ENCODE peak calls at places on chromosomes 5 and 9, in four cellular contexts. One of them, this sample, is unnamed.

GRCh38 chr5:122311888-122312669 is at the start of gene SNCAIP:
- DNase-seq in activated T-helper 1 cell treated with anti-CD3 and anti-CD28 coated beads, Interleukin-12 subunit alpha, Interleukin-12 subunit beta, Interleukin-2, Interleukin-4 antibody, amounts not matched to agents 30 ng/mL and 10 ng/mL and 1 ng/mL, durations not matched to agents 14 hours and 24 hours and 36 hours: no peak
- DNase-seq in fibroblast of the conjunctiva: no peak
- DNase-seq in posterior cingulate gyrus: peak; percentile 89
- DNase-seq in this sample: no peak

GRCh38 chr9:107348836-107349235 is 65.8 kb downstream of the RAD23B start:
- DNase-seq in activated T-helper 1 cell treated with anti-CD3 and anti-CD28 coated beads, Interleukin-12 subunit alpha, Interleukin-12 subunit beta, Interleukin-2, Interleukin-4 antibody, amounts not matched to agents 30 ng/mL and 10 ng/mL and 1 ng/mL, durations not matched to agents 14 hours and 24 hours and 36 hours: no peak
- DNase-seq in fibroblast of the conjunctiva: no peak
- DNase-seq in posterior cingulate gyrus: no peak
- DNase-seq in this sample: no peak

GRCh38 chr9:79257671-79258410 is 313.9 kb upstream of the TLE4 start:
- DNase-seq in activated T-helper 1 cell treated with anti-CD3 and anti-CD28 coated beads, Interleukin-12 subunit alpha, Interleukin-12 subunit beta, Interleukin-2, Interleukin-4 antibody, amounts not matched to agents 30 ng/mL and 10 ng/mL and 1 ng/mL, durations not matched to agents 14 hours and 24 hours and 36 hours: no peak
- DNase-seq in fibroblast of the conjunctiva: no peak
- DNase-seq in posterior cingulate gyrus: peak; percentile 88
- DNase-seq in this sample: no peak

GRCh38 chr5:165495829-165496380 is 1990.5 kb downstream of the MAT2B start:
- DNase-seq in activated T-helper 1 cell treated with anti-CD3 and anti-CD28 coated beads, Interleukin-12 subunit alpha, Interleukin-12 subunit beta, Interleukin-2, Interleukin-4 antibody, amounts not matched to agents 30 ng/mL and 10 ng/mL and 1 ng/mL, durations not matched to agents 14 hours and 24 hours and 36 hours: no peak
- DNase-seq in fibroblast of the conjunctiva: no peak
- DNase-seq in posterior cingulate gyrus: no peak
- DNase-seq in this sample: no peak

GRCh38 chr9:93187047-93187446 is 3.1 kb downstream of the WNK2 start:
- DNase-seq in activated T-helper 1 cell treated with anti-CD3 and anti-CD28 coated beads, Interleukin-12 subunit alpha, Interleukin-12 subunit beta, Interleukin-2, Interleukin-4 antibody, amounts not matched to agents 30 ng/mL and 10 ng/mL and 1 ng/mL, durations not matched to agents 14 hours and 24 hours and 36 hours: no peak
- DNase-seq in fibroblast of the conjunctiva: no peak
- DNase-seq in posterior cingulate gyrus: peak; percentile 89
- DNase-seq in this sample: no peak

GRCh38 chr5:170495796-170496195 is 8.0 kb upstream of the KCNIP1 start:
- DNase-seq in activated T-helper 1 cell treated with anti-CD3 and anti-CD28 coated beads, Interleukin-12 subunit alpha, Interleukin-12 subunit beta, Interleukin-2, Interleukin-4 antibody, amounts not matched to agents 30 ng/mL and 10 ng/mL and 1 ng/mL, durations not matched to agents 14 hours and 24 hours and 36 hours: no peak
- DNase-seq in fibroblast of the conjunctiva: no peak
- DNase-seq in posterior cingulate gyrus: no peak
- DNase-seq in this sample: no peak

GRCh38 chr5:110651507-110651906 is 75.0 kb downstream of the TMEM232 start:
- DNase-seq in activated T-helper 1 cell treated with anti-CD3 and anti-CD28 coated beads, Interleukin-12 subunit alpha, Interleukin-12 subunit beta, Interleukin-2, Interleukin-4 antibody, amounts not matched to agents 30 ng/mL and 10 ng/mL and 1 ng/mL, durations not matched to agents 14 hours and 24 hours and 36 hours: no peak
- DNase-seq in fibroblast of the conjunctiva: peak; percentile 4
- DNase-seq in posterior cingulate gyrus: no peak
- DNase-seq in this sample: no peak

GRCh38 chr9:107705521-107705920 is 216.0 kb upstream of the KLF4 start:
- DNase-seq in activated T-helper 1 cell treated with anti-CD3 and anti-CD28 coated beads, Interleukin-12 subunit alpha, Interleukin-12 subunit beta, Interleukin-2, Interleukin-4 antibody, amounts not matched to agents 30 ng/mL and 10 ng/mL and 1 ng/mL, durations not matched to agents 14 hours and 24 hours and 36 hours: no peak
- DNase-seq in fibroblast of the conjunctiva: no peak
- DNase-seq in posterior cingulate gyrus: no peak
- DNase-seq in this sample: no peak

GRCh38 chr5:76983468-76983867 is 30.6 kb downstream of the CRHBP start:
- DNase-seq in activated T-helper 1 cell treated with anti-CD3 and anti-CD28 coated beads, Interleukin-12 subunit alpha, Interleukin-12 subunit beta, Interleukin-2, Interleukin-4 antibody, amounts not matched to agents 30 ng/mL and 10 ng/mL and 1 ng/mL, durations not matched to agents 14 hours and 24 hours and 36 hours: no peak
- DNase-seq in fibroblast of the conjunctiva: no peak
- DNase-seq in posterior cingulate gyrus: no peak
- DNase-seq in this sample: no peak

GRCh38 chr5:124060413-124061095 is 548.6 kb downstream of the CSNK1G3 start:
- DNase-seq in activated T-helper 1 cell treated with anti-CD3 and anti-CD28 coated beads, Interleukin-12 subunit alpha, Interleukin-12 subunit beta, Interleukin-2, Interleukin-4 antibody, amounts not matched to agents 30 ng/mL and 10 ng/mL and 1 ng/mL, durations not matched to agents 14 hours and 24 hours and 36 hours: no peak
- DNase-seq in fibroblast of the conjunctiva: no peak
- DNase-seq in posterior cingulate gyrus: no peak
- DNase-seq in this sample: no peak

GRCh38 chr5:124665035-124665434 is 81.4 kb downstream of the ZNF608 start:
- DNase-seq in activated T-helper 1 cell treated with anti-CD3 and anti-CD28 coated beads, Interleukin-12 subunit alpha, Interleukin-12 subunit beta, Interleukin-2, Interleukin-4 antibody, amounts not matched to agents 30 ng/mL and 10 ng/mL and 1 ng/mL, durations not matched to agents 14 hours and 24 hours and 36 hours: no peak
- DNase-seq in fibroblast of the conjunctiva: no peak
- DNase-seq in posterior cingulate gyrus: no peak
- DNase-seq in this sample: no peak

GRCh38 chr9:88310310-88310980 is 77.8 kb upstream of the SPIN1 start:
- DNase-seq in activated T-helper 1 cell treated with anti-CD3 and anti-CD28 coated beads, Interleukin-12 subunit alpha, Interleukin-12 subunit beta, Interleukin-2, Interleukin-4 antibody, amounts not matched to agents 30 ng/mL and 10 ng/mL and 1 ng/mL, durations not matched to agents 14 hours and 24 hours and 36 hours: no peak
- DNase-seq in fibroblast of the conjunctiva: no peak
- DNase-seq in posterior cingulate gyrus: no peak
- DNase-seq in this sample: no peak

GRCh38 chr5:12294151-12294550 is 389.9 kb upstream of the CTNND2 start:
- DNase-seq in activated T-helper 1 cell treated with anti-CD3 and anti-CD28 coated beads, Interleukin-12 subunit alpha, Interleukin-12 subunit beta, Interleukin-2, Interleukin-4 antibody, amounts not matched to agents 30 ng/mL and 10 ng/mL and 1 ng/mL, durations not matched to agents 14 hours and 24 hours and 36 hours: no peak
- DNase-seq in fibroblast of the conjunctiva: no peak
- DNase-seq in posterior cingulate gyrus: no peak
- DNase-seq in this sample: no peak

GRCh38 chr5:113199122-113199905 is 222.7 kb downstream of the DCP2 start:
- DNase-seq in activated T-helper 1 cell treated with anti-CD3 and anti-CD28 coated beads, Interleukin-12 subunit alpha, Interleukin-12 subunit beta, Interleukin-2, Interleukin-4 antibody, amounts not matched to agents 30 ng/mL and 10 ng/mL and 1 ng/mL, durations not matched to agents 14 hours and 24 hours and 36 hours: no peak
- DNase-seq in fibroblast of the conjunctiva: peak; percentile 65
- DNase-seq in posterior cingulate gyrus: no peak
- DNase-seq in this sample: no peak

GRCh38 chr5:101473483-101473882 is 570.4 kb upstream of the ST8SIA4 start:
- DNase-seq in activated T-helper 1 cell treated with anti-CD3 and anti-CD28 coated beads, Interleukin-12 subunit alpha, Interleukin-12 subunit beta, Interleukin-2, Interleukin-4 antibody, amounts not matched to agents 30 ng/mL and 10 ng/mL and 1 ng/mL, durations not matched to agents 14 hours and 24 hours and 36 hours: no peak
- DNase-seq in fibroblast of the conjunctiva: no peak
- DNase-seq in posterior cingulate gyrus: no peak
- DNase-seq in this sample: no peak

GRCh38 chr9:87085521-87085920 is 138.2 kb upstream of the GAS1 start:
- DNase-seq in activated T-helper 1 cell treated with anti-CD3 and anti-CD28 coated beads, Interleukin-12 subunit alpha, Interleukin-12 subunit beta, Interleukin-2, Interleukin-4 antibody, amounts not matched to agents 30 ng/mL and 10 ng/mL and 1 ng/mL, durations not matched to agents 14 hours and 24 hours and 36 hours: no peak
- DNase-seq in fibroblast of the conjunctiva: no peak
- DNase-seq in posterior cingulate gyrus: no peak
- DNase-seq in this sample: no peak

GRCh38 chr9:2059131-2059929 is 44.2 kb downstream of the SMARCA2 start:
- DNase-seq in activated T-helper 1 cell treated with anti-CD3 and anti-CD28 coated beads, Interleukin-12 subunit alpha, Interleukin-12 subunit beta, Interleukin-2, Interleukin-4 antibody, amounts not matched to agents 30 ng/mL and 10 ng/mL and 1 ng/mL, durations not matched to agents 14 hours and 24 hours and 36 hours: no peak
- DNase-seq in fibroblast of the conjunctiva: no peak
- DNase-seq in posterior cingulate gyrus: no peak
- DNase-seq in this sample: no peak

GRCh38 chr5:91110709-91111108 is 272.4 kb downstream of the ARRDC3 start:
- DNase-seq in activated T-helper 1 cell treated with anti-CD3 and anti-CD28 coated beads, Interleukin-12 subunit alpha, Interleukin-12 subunit beta, Interleukin-2, Interleukin-4 antibody, amounts not matched to agents 30 ng/mL and 10 ng/mL and 1 ng/mL, durations not matched to agents 14 hours and 24 hours and 36 hours: no peak
- DNase-seq in fibroblast of the conjunctiva: peak; percentile 47
- DNase-seq in posterior cingulate gyrus: no peak
- DNase-seq in this sample: no peak

GRCh38 chr9:18314321-18314720 is 159.6 kb upstream of the ADAMTSL1 start:
- DNase-seq in activated T-helper 1 cell treated with anti-CD3 and anti-CD28 coated beads, Interleukin-12 subunit alpha, Interleukin-12 subunit beta, Interleukin-2, Interleukin-4 antibody, amounts not matched to agents 30 ng/mL and 10 ng/mL and 1 ng/mL, durations not matched to agents 14 hours and 24 hours and 36 hours: no peak
- DNase-seq in fibroblast of the conjunctiva: no peak
- DNase-seq in posterior cingulate gyrus: no peak
- DNase-seq in this sample: no peak

GRCh38 chr5:178123094-178123986 is 7.5 kb upstream of the RMND5B start:
- DNase-seq in activated T-helper 1 cell treated with anti-CD3 and anti-CD28 coated beads, Interleukin-12 subunit alpha, Interleukin-12 subunit beta, Interleukin-2, Interleukin-4 antibody, amounts not matched to agents 30 ng/mL and 10 ng/mL and 1 ng/mL, durations not matched to agents 14 hours and 24 hours and 36 hours: no peak
- DNase-seq in fibroblast of the conjunctiva: no peak
- DNase-seq in posterior cingulate gyrus: no peak
- DNase-seq in this sample: no peak

GRCh38 chr9:114364123-114364522 is 23.7 kb downstream of the AKNA start:
- DNase-seq in activated T-helper 1 cell treated with anti-CD3 and anti-CD28 coated beads, Interleukin-12 subunit alpha, Interleukin-12 subunit beta, Interleukin-2, Interleukin-4 antibody, amounts not matched to agents 30 ng/mL and 10 ng/mL and 1 ng/mL, durations not matched to agents 14 hours and 24 hours and 36 hours: no peak
- DNase-seq in fibroblast of the conjunctiva: peak; percentile 28
- DNase-seq in posterior cingulate gyrus: no peak
- DNase-seq in this sample: no peak

GRCh38 chr5:135304352-135305221 is 94.4 kb downstream of the MACROH2A1 start:
- DNase-seq in activated T-helper 1 cell treated with anti-CD3 and anti-CD28 coated beads, Interleukin-12 subunit alpha, Interleukin-12 subunit beta, Interleukin-2, Interleukin-4 antibody, amounts not matched to agents 30 ng/mL and 10 ng/mL and 1 ng/mL, durations not matched to agents 14 hours and 24 hours and 36 hours: no peak
- DNase-seq in fibroblast of the conjunctiva: no peak
- DNase-seq in posterior cingulate gyrus: no peak
- DNase-seq in this sample: no peak

GRCh38 chr9:23683476-23684095 is 142.5 kb downstream of the ELAVL2 start:
- DNase-seq in activated T-helper 1 cell treated with anti-CD3 and anti-CD28 coated beads, Interleukin-12 subunit alpha, Interleukin-12 subunit beta, Interleukin-2, Interleukin-4 antibody, amounts not matched to agents 30 ng/mL and 10 ng/mL and 1 ng/mL, durations not matched to agents 14 hours and 24 hours and 36 hours: no peak
- DNase-seq in fibroblast of the conjunctiva: no peak
- DNase-seq in posterior cingulate gyrus: no peak
- DNase-seq in this sample: no peak

GRCh38 chr9:129520981-129521380 is 99.9 kb downstream of the C9orf50 start:
- DNase-seq in activated T-helper 1 cell treated with anti-CD3 and anti-CD28 coated beads, Interleukin-12 subunit alpha, Interleukin-12 subunit beta, Interleukin-2, Interleukin-4 antibody, amounts not matched to agents 30 ng/mL and 10 ng/mL and 1 ng/mL, durations not matched to agents 14 hours and 24 hours and 36 hours: no peak
- DNase-seq in fibroblast of the conjunctiva: no peak
- DNase-seq in posterior cingulate gyrus: peak; percentile 89
- DNase-seq in this sample: no peak

GRCh38 chr9:132857601-132858342 is 20.3 kb downstream of the AK8 start:
- DNase-seq in activated T-helper 1 cell treated with anti-CD3 and anti-CD28 coated beads, Interleukin-12 subunit alpha, Interleukin-12 subunit beta, Interleukin-2, Interleukin-4 antibody, amounts not matched to agents 30 ng/mL and 10 ng/mL and 1 ng/mL, durations not matched to agents 14 hours and 24 hours and 36 hours: no peak
- DNase-seq in fibroblast of the conjunctiva: peak; percentile 16
- DNase-seq in posterior cingulate gyrus: no peak
- DNase-seq in this sample: no peak

GRCh38 chr9:89679581-89679980 is 74.8 kb downstream of the GADD45G start:
- DNase-seq in activated T-helper 1 cell treated with anti-CD3 and anti-CD28 coated beads, Interleukin-12 subunit alpha, Interleukin-12 subunit beta, Interleukin-2, Interleukin-4 antibody, amounts not matched to agents 30 ng/mL and 10 ng/mL and 1 ng/mL, durations not matched to agents 14 hours and 24 hours and 36 hours: no peak
- DNase-seq in fibroblast of the conjunctiva: no peak
- DNase-seq in posterior cingulate gyrus: no peak
- DNase-seq in this sample: no peak

GRCh38 chr9:9924369-9924768 is 688.4 kb downstream of the PTPRD start:
- DNase-seq in activated T-helper 1 cell treated with anti-CD3 and anti-CD28 coated beads, Interleukin-12 subunit alpha, Interleukin-12 subunit beta, Interleukin-2, Interleukin-4 antibody, amounts not matched to agents 30 ng/mL and 10 ng/mL and 1 ng/mL, durations not matched to agents 14 hours and 24 hours and 36 hours: no peak
- DNase-seq in fibroblast of the conjunctiva: no peak
- DNase-seq in posterior cingulate gyrus: no peak
- DNase-seq in this sample: no peak

GRCh38 chr9:123893146-123893545 is 36.8 kb downstream of the DENND1A start:
- DNase-seq in activated T-helper 1 cell treated with anti-CD3 and anti-CD28 coated beads, Interleukin-12 subunit alpha, Interleukin-12 subunit beta, Interleukin-2, Interleukin-4 antibody, amounts not matched to agents 30 ng/mL and 10 ng/mL and 1 ng/mL, durations not matched to agents 14 hours and 24 hours and 36 hours: no peak
- DNase-seq in fibroblast of the conjunctiva: no peak
- DNase-seq in posterior cingulate gyrus: no peak
- DNase-seq in this sample: no peak

GRCh38 chr9:8338742-8339425 is 539.3 kb upstream of the DMAC1 start:
- DNase-seq in activated T-helper 1 cell treated with anti-CD3 and anti-CD28 coated beads, Interleukin-12 subunit alpha, Interleukin-12 subunit beta, Interleukin-2, Interleukin-4 antibody, amounts not matched to agents 30 ng/mL and 10 ng/mL and 1 ng/mL, durations not matched to agents 14 hours and 24 hours and 36 hours: no peak
- DNase-seq in fibroblast of the conjunctiva: no peak
- DNase-seq in posterior cingulate gyrus: no peak
- DNase-seq in this sample: no peak

GRCh38 chr5:111606194-111606593 is 93.9 kb upstream of the STARD4 start:
- DNase-seq in activated T-helper 1 cell treated with anti-CD3 and anti-CD28 coated beads, Interleukin-12 subunit alpha, Interleukin-12 subunit beta, Interleukin-2, Interleukin-4 antibody, amounts not matched to agents 30 ng/mL and 10 ng/mL and 1 ng/mL, durations not matched to agents 14 hours and 24 hours and 36 hours: no peak
- DNase-seq in fibroblast of the conjunctiva: no peak
- DNase-seq in posterior cingulate gyrus: no peak
- DNase-seq in this sample: no peak

GRCh38 chr5:128637031-128637430 is 99.0 kb upstream of the FBN2 start:
- DNase-seq in activated T-helper 1 cell treated with anti-CD3 and anti-CD28 coated beads, Interleukin-12 subunit alpha, Interleukin-12 subunit beta, Interleukin-2, Interleukin-4 antibody, amounts not matched to agents 30 ng/mL and 10 ng/mL and 1 ng/mL, durations not matched to agents 14 hours and 24 hours and 36 hours: no peak
- DNase-seq in fibroblast of the conjunctiva: peak; percentile 45
- DNase-seq in posterior cingulate gyrus: no peak
- DNase-seq in this sample: no peak

GRCh38 chr5:34043099-34043876 is at the start of gene C1QTNF3:
- DNase-seq in activated T-helper 1 cell treated with anti-CD3 and anti-CD28 coated beads, Interleukin-12 subunit alpha, Interleukin-12 subunit beta, Interleukin-2, Interleukin-4 antibody, amounts not matched to agents 30 ng/mL and 10 ng/mL and 1 ng/mL, durations not matched to agents 14 hours and 24 hours and 36 hours: no peak
- DNase-seq in fibroblast of the conjunctiva: no peak
- DNase-seq in posterior cingulate gyrus: peak; percentile 87
- DNase-seq in this sample: no peak

This sample was measured in OCI-LY7.